ENCODE peak calls at places on chromosomes 11 and 22, in seven cellular contexts. E is foreskin melanocyte; G is NCI-H1930; T is activated CD8-positive, alpha-beta memory T cell treated with anti-CD3 and anti-CD28 coated beads, Interleukin-2, amount 10 ng/mL, durations not matched to agents 7 days and 5 days; B is cardiac muscle cell; P is astrocyte of the hippocampus; A is ovary. K is an unnamed sample.

GRCh38 chr11:77705195-77705876 is 67.7 kb upstream of the CLNS1A start:
- DNase-seq in G (no peak), E (peak), T (no peak), P (peak), A (no peak), B (no peak), K (peak)

GRCh38 chr11:35618497-35619029 is 303 bp downstream of the FJX1 start:
- DNase-seq in A (no peak), P (peak), G (no peak), T (no peak), B (peak), E (no peak), K (peak)

GRCh38 chr11:85970593-85970992 is 98.3 kb downstream of the PICALM start:
- DNase-seq in B (no peak), E (no peak), P (no peak), T (no peak), A (no peak), G (no peak), K (no peak)

GRCh38 chr11:60970369-60970774 is 1.1 kb upstream of the CD6 start:
- DNase-seq in P (peak), E (no peak), B (peak), T (peak), G (no peak), A (peak), K (peak)

GRCh38 chr11:97890466-97890865 is 1130.3 kb upstream of the CNTN5 start:
- DNase-seq in P (no peak), B (no peak), A (no peak), T (no peak), G (no peak), E (no peak), K (no peak)

GRCh38 chr11:130728185-130729160 is 187.8 kb downstream of the SNX19 start:
- DNase-seq in B (no peak), A (no peak), E (no peak), P (no peak), T (no peak), G (no peak), K (no peak)

GRCh38 chr11:99739464-99740089 is 718.8 kb downstream of the CNTN5 start:
- DNase-seq in G (peak), B (peak), T (no peak), P (peak), E (peak), A (no peak), K (peak)

GRCh38 chr22:47047321-47048122 is 285.1 kb downstream of the TBC1D22A start:
- DNase-seq in P (no peak), E (no peak), T (no peak), A (no peak), B (no peak), G (no peak), K (no peak)

GRCh38 chr11:3802016-3802790 is 4.8 kb upstream of the NUP98 start:
- DNase-seq in T (no peak), P (no peak), B (no peak), A (no peak), E (no peak), G (no peak), K (peak)

GRCh38 chr11:38460901-38461300 is 1862.9 kb upstream of the RAG2 start:
- DNase-seq in G (no peak), E (no peak), B (no peak), A (peak), T (no peak), P (peak), K (peak)

GRCh38 chr11:122804796-122805195 is 33.5 kb upstream of the CRTAM start:
- DNase-seq in P (no peak), B (no peak), G (no peak), A (no peak), T (no peak), E (no peak), K (no peak)

GRCh38 chr22:31852691-31853370 is 91.5 kb upstream of the YWHAH start:
- DNase-seq in B (no peak), P (no peak), G (no peak), A (no peak), T (no peak), E (no peak), K (no peak)

GRCh38 chr22:23151827-23152226 is 6.5 kb downstream of the RAB36 start:
- DNase-seq in G (no peak), E (no peak), T (no peak), P (peak), B (no peak), A (no peak), K (no peak)

GRCh38 chr11:134468081-134468668 is 56.1 kb upstream of the B3GAT1 start:
- DNase-seq in B (no peak), P (no peak), T (no peak), G (no peak), A (no peak), E (no peak), K (peak)

GRCh38 chr11:38718049-38718448 is 2120.0 kb upstream of the RAG2 start:
- DNase-seq in E (peak), P (peak), A (no peak), B (peak), G (no peak), T (no peak), K (peak)

GRCh38 chr11:59208956-59209355 is 3.8 kb downstream of the MPEG1 start:
- DNase-seq in E (no peak), B (no peak), A (no peak), P (peak), G (no peak), T (no peak), K (no peak)

K was measured in DMS53.